ENCODE peak calls at places on chromosomes 6 and 20, in seven cellular contexts. Z, J, R, G, K, P and Q are unnamed samples.

GRCh38 chr20:47391276-47392010 is 34.9 kb upstream of the ZMYND8 start:
- DNase-seq in Z (no peak), J (no peak), R (no peak), G (no peak), K (no peak), P (no peak), Q (no peak)

GRCh38 chr6:170444056-170444505 is 109.0 kb downstream of the PSMB1 start:
- DNase-seq in Z (no peak), J (peak), R (peak), G (no peak), K (no peak), P (no peak), Q (no peak)

GRCh38 chr20:33732166-33732970 is 572 bp downstream of the ZNF341 start:
- DNase-seq in Z (peak), J (peak), R (peak), G (no peak), K (no peak), P (peak), Q (no peak)

GRCh38 chr20:32966881-32967781 is 37.1 kb downstream of the SUN5 start:
- DNase-seq in Z (no peak), J (peak), R (no peak), G (no peak), K (peak), P (peak), Q (no peak)

GRCh38 chr20:20754758-20755157 is 42.3 kb upstream of the RALGAPA2 start:
- DNase-seq in Z (no peak), J (no peak), R (no peak), G (no peak), K (no peak), P (no peak), Q (no peak)

GRCh38 chr6:45084257-45084656 is 243.9 kb upstream of the RUNX2 start:
- DNase-seq in Z (no peak), J (no peak), R (no peak), G (no peak), K (no peak), P (no peak), Q (no peak)

GRCh38 chr6:6191476-6191875 is 129.0 kb downstream of the F13A1 start:
- DNase-seq in Z (no peak), J (peak), R (no peak), G (peak), K (no peak), P (no peak), Q (peak)

GRCh38 chr20:37764333-37764935 is 70.6 kb downstream of the CTNNBL1 start:
- DNase-seq in Z (no peak), J (no peak), R (no peak), G (no peak), K (no peak), P (no peak), Q (no peak)

GRCh38 chr6:87213364-87213763 is 58.0 kb downstream of the ZNF292 start:
- DNase-seq in Z (no peak), J (no peak), R (no peak), G (no peak), K (no peak), P (no peak), Q (no peak)

GRCh38 chr6:135189344-135189743 is 8.2 kb downstream of the MYB start:
- DNase-seq in Z (no peak), J (no peak), R (no peak), G (no peak), K (no peak), P (no peak), Q (no peak)

GRCh38 chr20:37734228-37734980 is 40.6 kb downstream of the CTNNBL1 start:
- DNase-seq in Z (no peak), J (no peak), R (peak), G (no peak), K (no peak), P (no peak), Q (no peak)

GRCh38 chr6:63245908-63246307 is 34.6 kb downstream of the FKBP1C start:
- DNase-seq in Z (no peak), J (peak), R (peak), G (peak), K (no peak), P (no peak), Q (no peak)

GRCh38 chr20:49811825-49812462 is 684 bp upstream of the SLC9A8 start:
- DNase-seq in Z (no peak), J (no peak), R (no peak), G (no peak), K (no peak), P (no peak), Q (no peak)

GRCh38 chr6:149264629-149265028 is 52.9 kb upstream of the TAB2 start:
- DNase-seq in Z (no peak), J (peak), R (peak), G (no peak), K (no peak), P (no peak), Q (no peak)

GRCh38 chr6:55941713-55942112 is 66.3 kb upstream of the BMP5 start:
- DNase-seq in Z (no peak), J (no peak), R (no peak), G (no peak), K (no peak), P (no peak), Q (no peak)